ENCODE peak calls at places on chromosomes 7 and 10, in six cellular contexts. One of them, this sample, is unnamed.

GRCh38 chr10:74207681-74208080 is 56.7 kb downstream of the ADK start:
- DNase-seq in lung: no peak
- DNase-seq in cardiac muscle cell: no peak
- DNase-seq in MM.1S: no peak
- DNase-seq in thoracic aorta: no peak
- DNase-seq in stomach: no peak
- DNase-seq in this sample: no peak

GRCh38 chr7:116717137-116717536 is 45.1 kb downstream of the MET start:
- DNase-seq in lung: no peak
- DNase-seq in cardiac muscle cell: no peak
- DNase-seq in MM.1S: no peak
- DNase-seq in thoracic aorta: no peak
- DNase-seq in stomach: no peak
- DNase-seq in this sample: no peak

GRCh38 chr10:121838931-121839330 is 88.9 kb downstream of the ATE1 start:
- DNase-seq in lung: no peak
- DNase-seq in cardiac muscle cell: no peak
- DNase-seq in MM.1S: no peak
- DNase-seq in thoracic aorta: no peak
- DNase-seq in stomach: no peak
- DNase-seq in this sample: no peak

GRCh38 chr7:5693529-5693928 is 87.9 kb downstream of the RNF216 start:
- DNase-seq in lung: no peak
- DNase-seq in cardiac muscle cell: peak
- DNase-seq in MM.1S: peak
- DNase-seq in thoracic aorta: no peak
- DNase-seq in stomach: no peak
- DNase-seq in this sample: peak

GRCh38 chr10:122307669-122308486 is 36.8 kb downstream of the BTBD16 start:
- DNase-seq in lung: peak
- DNase-seq in cardiac muscle cell: no peak
- DNase-seq in MM.1S: no peak
- DNase-seq in thoracic aorta: peak
- DNase-seq in stomach: no peak
- DNase-seq in this sample: peak

GRCh38 chr7:35761882-35762720 is 38.8 kb upstream of the SEPTIN7 start:
- DNase-seq in lung: no peak
- DNase-seq in cardiac muscle cell: no peak
- DNase-seq in MM.1S: no peak
- DNase-seq in thoracic aorta: no peak
- DNase-seq in stomach: no peak
- DNase-seq in this sample: peak

GRCh38 chr10:6755891-6756460 is 175.9 kb upstream of the PRKCQ start:
- DNase-seq in lung: no peak
- DNase-seq in cardiac muscle cell: no peak
- DNase-seq in MM.1S: no peak
- DNase-seq in thoracic aorta: no peak
- DNase-seq in stomach: no peak
- DNase-seq in this sample: peak

GRCh38 chr10:61628875-61629513 is 33.7 kb upstream of the CABCOCO1 start:
- DNase-seq in lung: no peak
- DNase-seq in cardiac muscle cell: peak
- DNase-seq in MM.1S: no peak
- DNase-seq in thoracic aorta: no peak
- DNase-seq in stomach: no peak
- DNase-seq in this sample: peak

GRCh38 chr7:82044497-82045080 is 274.7 kb upstream of the HGF start:
- DNase-seq in lung: peak
- DNase-seq in cardiac muscle cell: peak
- DNase-seq in MM.1S: peak
- DNase-seq in thoracic aorta: no peak
- DNase-seq in stomach: peak
- DNase-seq in this sample: peak

GRCh38 chr7:103524042-103524907 is 78.3 kb upstream of the SLC26A5 start:
- DNase-seq in lung: no peak
- DNase-seq in cardiac muscle cell: peak
- DNase-seq in MM.1S: peak
- DNase-seq in thoracic aorta: no peak
- DNase-seq in stomach: no peak
- DNase-seq in this sample: peak

GRCh38 chr10:60817135-60817805 is 39.0 kb downstream of the CDK1 start:
- DNase-seq in lung: no peak
- DNase-seq in cardiac muscle cell: no peak
- DNase-seq in MM.1S: peak
- DNase-seq in thoracic aorta: no peak
- DNase-seq in stomach: no peak
- DNase-seq in this sample: no peak

GRCh38 chr7:112448376-112448775 is 1.9 kb upstream of the IFRD1 start:
- DNase-seq in lung: no peak
- DNase-seq in cardiac muscle cell: no peak
- DNase-seq in MM.1S: no peak
- DNase-seq in thoracic aorta: no peak
- DNase-seq in stomach: no peak
- DNase-seq in this sample: no peak

DNA sequence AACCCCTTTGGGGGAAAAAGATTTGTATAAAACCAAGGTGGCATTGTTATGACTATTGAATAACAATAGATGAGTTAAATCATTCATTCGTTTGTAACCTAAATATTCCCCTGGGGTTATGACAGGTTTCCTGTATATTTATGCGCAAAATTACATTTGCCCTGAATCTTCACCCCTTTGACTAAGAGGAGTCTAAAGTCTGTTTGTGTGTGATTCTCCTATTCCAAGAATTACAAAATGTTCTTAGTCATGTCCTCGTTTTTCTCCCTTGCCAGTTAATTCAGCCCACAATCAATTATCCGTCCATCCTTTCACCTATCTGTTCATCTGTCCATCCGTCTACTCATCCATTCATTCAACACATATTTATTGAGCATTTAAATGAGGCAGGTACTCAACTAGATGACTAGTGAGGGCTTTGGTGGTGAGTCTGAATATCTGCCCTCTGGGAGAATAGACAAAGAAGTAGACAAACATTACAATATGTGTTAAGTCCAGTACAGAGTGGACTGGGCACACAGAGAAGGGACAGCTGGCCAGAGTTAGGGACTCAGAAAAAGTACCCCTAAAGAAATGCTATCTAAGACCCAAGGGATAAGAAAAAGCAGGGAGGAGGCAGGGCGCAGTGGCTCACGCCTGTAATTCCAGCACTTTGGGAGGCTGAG is 35.6 kb upstream of the TCF7L2 start:
- DNase-seq in lung: no peak
- DNase-seq in cardiac muscle cell: no peak
- DNase-seq in MM.1S: no peak
- DNase-seq in thoracic aorta: no peak
- DNase-seq in stomach: no peak
- DNase-seq in this sample: no peak
- H3K27ac ChIP-seq in lung: no peak
- H3K27ac ChIP-seq in cardiac muscle cell: no peak
- H3K27ac ChIP-seq in MM.1S: no peak
- H3K27ac ChIP-seq in thoracic aorta: no peak
- H3K27ac ChIP-seq in stomach: peak
- H3K27ac ChIP-seq in this sample: no peak

GRCh38 chr10:69936091-69936490 is 116.6 kb upstream of the MACROH2A2 start:
- DNase-seq in lung: no peak
- DNase-seq in cardiac muscle cell: no peak
- DNase-seq in MM.1S: peak
- DNase-seq in thoracic aorta: no peak
- DNase-seq in stomach: no peak
- DNase-seq in this sample: no peak
- TF ChIP-seq CTCF in lung: no peak
- TF ChIP-seq CTCF in cardiac muscle cell: peak
- TF ChIP-seq CTCF in MM.1S: peak
- TF ChIP-seq CTCF in thoracic aorta: no peak
- TF ChIP-seq CTCF in stomach: no peak
- TF ChIP-seq CTCF in this sample: no peak

GRCh38 chr10:3056280-3057037 is 10.9 kb upstream of the PFKP start:
- DNase-seq in lung: no peak
- DNase-seq in cardiac muscle cell: no peak
- DNase-seq in MM.1S: no peak
- DNase-seq in thoracic aorta: no peak
- DNase-seq in stomach: no peak
- DNase-seq in this sample: no peak

GRCh38 chr10:3054183-3054815 is 13.0 kb upstream of the PFKP start:
- DNase-seq in lung: no peak
- DNase-seq in cardiac muscle cell: no peak
- DNase-seq in MM.1S: no peak
- DNase-seq in thoracic aorta: no peak
- DNase-seq in stomach: no peak
- DNase-seq in this sample: no peak

GRCh38 chr10:3053145-3053544 is 14.2 kb upstream of the PFKP start:
- DNase-seq in lung: no peak
- DNase-seq in cardiac muscle cell: no peak
- DNase-seq in MM.1S: no peak
- DNase-seq in thoracic aorta: no peak
- DNase-seq in stomach: no peak
- DNase-seq in this sample: no peak

GRCh38 chr10:3051686-3052085 is 15.7 kb upstream of the PFKP start:
- DNase-seq in lung: no peak
- DNase-seq in cardiac muscle cell: no peak
- DNase-seq in MM.1S: no peak
- DNase-seq in thoracic aorta: no peak
- DNase-seq in stomach: no peak
- DNase-seq in this sample: no peak

DNA sequence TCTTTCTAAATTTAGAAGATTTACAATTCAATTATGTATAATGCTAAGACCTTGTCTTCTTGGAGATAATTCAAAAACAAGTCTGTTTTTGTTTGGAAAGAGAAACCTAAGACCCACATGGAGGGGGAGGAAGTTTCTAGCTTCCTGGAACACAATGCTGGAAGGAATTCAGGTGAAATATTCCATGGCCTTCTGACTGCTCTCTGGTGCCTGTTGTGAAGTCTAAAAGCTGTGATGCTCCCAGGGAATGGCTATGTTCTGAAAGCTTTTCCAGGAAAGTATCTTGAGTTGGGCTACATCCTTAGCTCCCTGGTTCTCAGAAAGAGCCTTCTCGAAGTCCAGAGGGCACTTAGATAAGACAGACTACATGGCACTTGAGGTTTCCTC is 12.5 kb upstream of the PFKP start:
- DNase-seq in lung: no peak
- DNase-seq in cardiac muscle cell: no peak
- DNase-seq in MM.1S: no peak
- DNase-seq in thoracic aorta: no peak
- DNase-seq in stomach: no peak
- DNase-seq in this sample: no peak
- H3K27ac ChIP-seq in lung: no peak
- H3K27ac ChIP-seq in cardiac muscle cell: peak
- H3K27ac ChIP-seq in MM.1S: no peak
- H3K27ac ChIP-seq in thoracic aorta: no peak
- H3K27ac ChIP-seq in stomach: no peak
- H3K27ac ChIP-seq in this sample: no peak

GRCh38 chr10:80459047-80459865 is 5.1 kb downstream of the TSPAN14 start:
- DNase-seq in lung: peak
- DNase-seq in cardiac muscle cell: no peak
- DNase-seq in MM.1S: peak
- DNase-seq in thoracic aorta: no peak
- DNase-seq in stomach: peak
- DNase-seq in this sample: peak
- TF ChIP-seq CTCF in lung: no peak
- TF ChIP-seq CTCF in cardiac muscle cell: no peak
- TF ChIP-seq CTCF in MM.1S: no peak
- TF ChIP-seq CTCF in thoracic aorta: no peak
- TF ChIP-seq CTCF in stomach: no peak
- TF ChIP-seq CTCF in this sample: no peak

GRCh38 chr7:101634196-101634717 is 5.2 kb upstream of the MYL10 start:
- DNase-seq in lung: no peak
- DNase-seq in cardiac muscle cell: no peak
- DNase-seq in MM.1S: no peak
- DNase-seq in thoracic aorta: no peak
- DNase-seq in stomach: no peak
- DNase-seq in this sample: no peak
- H3K27ac ChIP-seq in lung: no peak
- H3K27ac ChIP-seq in cardiac muscle cell: no peak
- H3K27ac ChIP-seq in MM.1S: no peak
- H3K27ac ChIP-seq in thoracic aorta: no peak
- H3K27ac ChIP-seq in stomach: no peak
- H3K27ac ChIP-seq in this sample: peak

GRCh38 chr10:9302142-9302746 is 1247.8 kb downstream of the GATA3 start:
- DNase-seq in lung: no peak
- DNase-seq in cardiac muscle cell: peak
- DNase-seq in MM.1S: peak
- DNase-seq in thoracic aorta: no peak
- DNase-seq in stomach: no peak
- DNase-seq in this sample: peak
- TF ChIP-seq CTCF in lung: peak
- TF ChIP-seq CTCF in cardiac muscle cell: no peak
- TF ChIP-seq CTCF in MM.1S: peak
- TF ChIP-seq CTCF in thoracic aorta: no peak
- TF ChIP-seq CTCF in stomach: no peak
- TF ChIP-seq CTCF in this sample: peak

DNA sequence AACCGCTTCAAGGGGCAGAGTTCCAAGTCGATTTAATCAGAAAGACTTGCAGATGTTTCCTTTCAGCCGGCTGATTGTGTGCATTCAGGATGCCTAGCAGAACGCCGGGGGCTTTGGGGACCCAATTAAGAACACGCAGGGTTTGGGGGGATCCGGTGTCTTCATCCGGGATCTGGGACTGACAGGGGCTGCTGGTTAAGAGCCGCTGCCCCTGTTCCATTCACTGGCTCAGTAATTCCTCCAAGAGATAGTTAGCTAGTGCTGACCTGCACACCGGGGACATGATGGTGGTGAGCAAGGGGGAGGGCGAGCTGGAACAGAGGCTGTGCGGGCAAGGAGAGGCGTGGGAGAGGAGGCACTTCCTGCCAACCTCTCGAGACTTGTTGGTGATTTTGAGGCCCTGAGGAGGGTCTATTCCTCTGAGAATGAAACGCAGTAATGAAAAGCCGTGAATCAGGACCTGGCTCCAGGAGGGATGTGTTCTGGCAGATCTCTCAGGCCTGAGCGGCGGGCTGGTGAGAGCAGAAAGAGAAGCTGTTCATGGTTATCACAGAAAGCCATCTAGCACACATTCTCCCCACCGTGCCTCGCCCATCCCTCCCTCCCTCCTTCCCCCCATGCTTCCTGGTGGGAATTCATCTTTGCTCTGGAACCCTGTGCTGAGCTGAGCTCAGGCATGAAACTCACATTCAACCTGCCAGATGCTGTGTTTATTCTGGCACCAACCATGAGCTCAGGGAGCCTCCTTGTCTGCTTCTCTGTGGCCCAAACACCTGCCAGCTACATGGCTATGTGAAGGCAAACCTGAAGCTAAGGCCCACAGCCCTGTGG is 151.9 kb downstream of the CCDC3 start:
- DNase-seq in lung: no peak
- DNase-seq in cardiac muscle cell: no peak
- DNase-seq in MM.1S: no peak
- DNase-seq in thoracic aorta: no peak
- DNase-seq in stomach: no peak
- DNase-seq in this sample: no peak
- H3K27ac ChIP-seq in lung: no peak
- H3K27ac ChIP-seq in cardiac muscle cell: no peak
- H3K27ac ChIP-seq in MM.1S: no peak
- H3K27ac ChIP-seq in thoracic aorta: no peak
- H3K27ac ChIP-seq in stomach: no peak
- H3K27ac ChIP-seq in this sample: peak

This sample was measured in RWPE1.